ENCODE peak calls at places on chromosome 14, in ten cellular contexts. U is stimulated activated CD8-positive, alpha-beta memory T cell treated with anti-CD3 and anti-CD28 coated beads, Interleukin-7, amount 100 ng/mL, for 24 hours; W is RCC 7860; I is kidney tubule cell; T is Right ventricle myocardium superior; Y is Daoy; E is left kidney; F is activated CD8-positive, alpha-beta memory T cell treated with anti-CD3 and anti-CD28 coated beads for 4 hours; X is endodermal cell; M is hepatic stellate cell. R is an unnamed sample.

GRCh38 chr14:31449971-31450610 is 7.2 kb downstream of the DTD2 start:
- DNase-seq in U (no peak), W (no peak), I (peak; percentile 44), T (no peak), Y (peak; percentile 6), E (peak; percentile 39), F (no peak), X (no peak), M (peak; percentile 37), R (peak; percentile 50)

GRCh38 chr14:55245657-55246268 is 25.5 kb upstream of the FBXO34 start:
- DNase-seq in U (no peak), W (no peak), I (peak; percentile 30), T (no peak), Y (peak; percentile 21), E (peak; percentile 23), F (no peak), X (no peak), M (peak; percentile 13), R (peak; percentile 51)

GRCh38 chr14:59787045-59787674 is 83.4 kb downstream of the RTN1 start:
- DNase-seq in U (no peak), W (no peak), I (no peak), T (no peak), Y (peak; percentile 24), E (peak; percentile 5), F (no peak), X (peak; percentile 67), M (no peak), R (no peak)

GRCh38 chr14:98993818-98994217 is 278.2 kb downstream of the BCL11B start:
- DNase-seq in U (no peak), W (no peak), I (no peak), T (no peak), Y (no peak), E (no peak), F (no peak), X (no peak), M (no peak), R (no peak)

GRCh38 chr14:47389520-47389919 is 285.9 kb downstream of the MDGA2 start:
- DNase-seq in U (no peak), W (no peak), I (no peak), T (no peak), Y (no peak), E (peak; percentile 24), F (no peak), X (peak; percentile 78), M (no peak), R (no peak)

GRCh38 chr14:88247228-88247627 is 75.8 kb downstream of the KCNK10 start:
- DNase-seq in U (no peak), W (no peak), I (no peak), T (no peak), Y (no peak), E (no peak), F (no peak), X (no peak), M (no peak), R (no peak)

GRCh38 chr14:98170580-98170979 is 1101.4 kb downstream of the BCL11B start:
- DNase-seq in U (no peak), W (no peak), I (no peak), T (no peak), Y (no peak), E (peak; percentile 83), F (no peak), X (no peak), M (no peak), R (no peak)

GRCh38 chr14:104439625-104440024 is 139.9 kb upstream of the C14orf180 start:
- DNase-seq in U (no peak), W (no peak), I (no peak), T (no peak), Y (no peak), E (no peak), F (no peak), X (no peak), M (no peak), R (no peak)

GRCh38 chr14:98112211-98112780 is 1159.7 kb downstream of the BCL11B start:
- DNase-seq in U (no peak), W (no peak), I (peak; percentile 31), T (no peak), Y (peak; percentile 16), E (peak; percentile 42), F (no peak), X (no peak), M (no peak), R (peak; percentile 9)

GRCh38 chr14:80695869-80696268 is 245.7 kb downstream of the CEP128 start:
- DNase-seq in U (no peak), W (no peak), I (no peak), T (no peak), Y (no peak), E (no peak), F (no peak), X (no peak), M (no peak), R (no peak)

GRCh38 chr14:93936245-93936644 is 9.1 kb downstream of the FAM181A start:
- DNase-seq in U (no peak), W (peak; percentile 8), I (peak; percentile 55), T (no peak), Y (no peak), E (peak; percentile 69), F (no peak), X (peak; percentile 85), M (no peak), R (peak; percentile 61)

GRCh38 chr14:97273540-97273939 is 476.4 kb downstream of the VRK1 start:
- DNase-seq in U (no peak), W (no peak), I (no peak), T (no peak), Y (no peak), E (no peak), F (no peak), X (peak; percentile 58), M (no peak), R (no peak)

GRCh38 chr14:89304972-89305703 is 111.9 kb downstream of the FOXN3 start:
- DNase-seq in U (no peak), W (no peak), I (peak; percentile 10), T (peak; percentile 54), Y (peak; percentile 41), E (peak; percentile 60), F (no peak), X (no peak), M (peak; percentile 40), R (peak; percentile 14)

GRCh38 chr14:67749341-67750110 is 47.8 kb downstream of the RDH12 start:
- DNase-seq in U (no peak), W (no peak), I (no peak), T (no peak), Y (no peak), E (no peak), F (no peak), X (no peak), M (no peak), R (no peak)

GRCh38 chr14:99596071-99596627 is 7.9 kb downstream of the CCDC85C start:
- DNase-seq in U (no peak), W (no peak), I (peak; percentile 23), T (no peak), Y (peak; percentile 56), E (no peak), F (no peak), X (no peak), M (no peak), R (no peak)

GRCh38 chr14:32657081-32657480 is 281.6 kb upstream of the NPAS3 start:
- DNase-seq in U (no peak), W (no peak), I (peak; percentile 44), T (no peak), Y (peak; percentile 57), E (no peak), F (no peak), X (peak; percentile 46), M (no peak), R (peak; percentile 70)

GRCh38 chr14:71321556-71322315 is 414.5 kb downstream of the PCNX1 start:
- DNase-seq in U (no peak), W (peak; percentile 24), I (peak; percentile 76), T (no peak), Y (peak; percentile 70), E (peak; percentile 81), F (no peak), X (peak; percentile 64), M (peak; percentile 22), R (peak; percentile 93)

GRCh38 chr14:92560106-92560865 is 46.7 kb downstream of the RIN3 start:
- DNase-seq in U (no peak), W (no peak), I (no peak), T (no peak), Y (peak; percentile 34), E (no peak), F (peak; percentile 45), X (no peak), M (no peak), R (no peak)

GRCh38 chr14:21917699-21918436 is 244.2 kb upstream of the OR4E1 start:
- DNase-seq in U (no peak), W (peak; percentile 3), I (peak; percentile 69), T (no peak), Y (peak; percentile 66), E (peak; percentile 72), F (peak; percentile 33), X (peak; percentile 68), M (no peak), R (peak; percentile 80)

GRCh38 chr14:92517761-92518160 is 4.2 kb downstream of the RIN3 start:
- DNase-seq in U (no peak), W (no peak), I (no peak), T (no peak), Y (no peak), E (no peak), F (no peak), X (no peak), M (no peak), R (no peak)

GRCh38 chr14:100348253-100348729 is 25.2 kb downstream of the SLC25A47 start:
- DNase-seq in U (no peak), W (no peak), I (no peak), T (no peak), Y (no peak), E (no peak), F (no peak), X (no peak), M (no peak), R (no peak)

GRCh38 chr14:26917086-26917485 is 319.3 kb upstream of the NOVA1 start:
- DNase-seq in U (no peak), W (no peak), I (peak; percentile 57), T (no peak), Y (peak; percentile 12), E (no peak), F (no peak), X (no peak), M (no peak), R (peak; percentile 56)

GRCh38 chr14:75626857-75627256 is 33.8 kb downstream of the ERG28 start:
- DNase-seq in U (no peak), W (no peak), I (no peak), T (no peak), Y (no peak), E (no peak), F (no peak), X (no peak), M (no peak), R (no peak)

GRCh38 chr14:77203611-77204456 is 22.2 kb downstream of the TMEM63C start:
- DNase-seq in U (no peak), W (no peak), I (no peak), T (no peak), Y (no peak), E (peak; percentile 43), F (no peak), X (peak; percentile 58), M (no peak), R (no peak)

GRCh38 chr14:21136024-21136423 is 19.8 kb downstream of the OR5AU1 start:
- DNase-seq in U (no peak), W (peak; percentile 27), I (peak; percentile 9), T (no peak), Y (no peak), E (peak; percentile 12), F (no peak), X (no peak), M (peak; percentile 29), R (peak; percentile 9)

GRCh38 chr14:100532154-100532915 is 54.9 kb downstream of the BEGAIN start:
- DNase-seq in U (no peak), W (no peak), I (no peak), T (no peak), Y (peak; percentile 48), E (no peak), F (no peak), X (no peak), M (no peak), R (peak; percentile 35)

GRCh38 chr14:56562883-56563282 is 16.7 kb upstream of the TMEM260 start:
- DNase-seq in U (no peak), W (no peak), I (peak; percentile 20), T (no peak), Y (no peak), E (no peak), F (no peak), X (no peak), M (no peak), R (no peak)

GRCh38 chr14:93245764-93246420 is 38.8 kb downstream of the UBR7 start:
- DNase-seq in U (no peak), W (no peak), I (no peak), T (no peak), Y (no peak), E (no peak), F (no peak), X (no peak), M (no peak), R (no peak)